ENCODE peak calls at places on chromosome 6, in six cellular contexts. X is adipocyte; L is kidney; C is lower lobe of right lung; P is naive thymus-derived CD4-positive, alpha-beta T cell; G is heart left ventricle. B is an unnamed sample.

GRCh38 chr6:90315354-90315960 is 18.8 kb upstream of the BACH2 start:
- DNase-seq in X (no peak), L (no peak), C (no peak), P (no peak), G (no peak), B (no peak)

GRCh38 chr6:44294832-44295791 is 18.0 kb downstream of the AARS2 start:
- DNase-seq in X (no peak), L (no peak), C (no peak), P (no peak), G (no peak), B (no peak)

GRCh38 chr6:169234634-169235033 is 19.0 kb downstream of the THBS2 start:
- DNase-seq in X (no peak), L (peak; percentile 51), C (no peak), P (no peak), G (no peak), B (no peak)

GRCh38 chr6:168080397-168081077 is 1.5 kb upstream of the FRMD1 start:
- DNase-seq in X (no peak), L (no peak), C (no peak), P (no peak), G (no peak), B (no peak)

GRCh38 chr6:124870611-124871201 is 91.5 kb upstream of the RNF217 start:
- DNase-seq in X (peak; percentile 79), L (no peak), C (no peak), P (no peak), G (no peak), B (no peak)

GRCh38 chr6:132530293-132530974 is 7.6 kb upstream of the TAAR9 start:
- DNase-seq in X (peak; percentile 87), L (no peak), C (no peak), P (peak; percentile 26), G (no peak), B (no peak)

GRCh38 chr6:167706313-167707109 is 120.2 kb upstream of the AFDN start:
- DNase-seq in X (no peak), L (peak; percentile 63), C (no peak), P (peak; percentile 20), G (no peak), B (peak; percentile 46)

GRCh38 chr6:165573671-165574070 is 89.4 kb downstream of the PDE10A start:
- DNase-seq in X (no peak), L (peak; percentile 74), C (no peak), P (no peak), G (peak; percentile 68), B (no peak)

GRCh38 chr6:33714385-33715040 is 3.0 kb upstream of the UQCC2 start:
- DNase-seq in X (no peak), L (peak; percentile 18), C (peak; percentile 28), P (no peak), G (no peak), B (no peak)

GRCh38 chr6:139743629-139744028 is 369.2 kb upstream of the CITED2 start:
- DNase-seq in X (peak; percentile 93), L (no peak), C (no peak), P (no peak), G (no peak), B (no peak)

GRCh38 chr6:128597956-128598355 is 77.6 kb upstream of the PTPRK start:
- DNase-seq in X (no peak), L (no peak), C (no peak), P (no peak), G (no peak), B (no peak)

GRCh38 chr6:48564036-48564820 is 453.2 kb upstream of the PTCHD4 start:
- DNase-seq in X (no peak), L (no peak), C (no peak), P (no peak), G (no peak), B (no peak)

GRCh38 chr6:6556738-6557503 is 31.6 kb upstream of the LY86 start:
- DNase-seq in X (peak; percentile 31), L (no peak), C (no peak), P (no peak), G (no peak), B (no peak)

GRCh38 chr6:129667621-129668020 is 42.4 kb downstream of the ARHGAP18 start:
- DNase-seq in X (peak; percentile 83), L (no peak), C (no peak), P (no peak), G (no peak), B (no peak)

GRCh38 chr6:759729-760128 is 66.8 kb upstream of the EXOC2 start:
- DNase-seq in X (no peak), L (no peak), C (no peak), P (no peak), G (no peak), B (no peak)

GRCh38 chr6:37891072-37891471 is 71.5 kb downstream of the ZFAND3 start:
- DNase-seq in X (no peak), L (no peak), C (no peak), P (no peak), G (no peak), B (no peak)

GRCh38 chr6:112252571-112253504 is 1.5 kb downstream of the LAMA4 start:
- DNase-seq in X (no peak), L (no peak), C (no peak), P (no peak), G (no peak), B (no peak)
- H3K4me3 ChIP-seq in X (peak overlapping the region; percentile 95), L (peak overlapping the region; percentile 74), C (peak overlapping the region; percentile 72), P (peak overlapping the region; percentile 43), G (peak overlapping the region; percentile 53), B (no peak overlapping the region)

GRCh38 chr6:158775832-158776231 is 43.3 kb downstream of the EZR start:
- DNase-seq in X (no peak), L (no peak), C (no peak), P (no peak), G (no peak), B (no peak)
- H3K36me3 ChIP-seq in X (no peaks in the 10 kb centered on the region), L (peaks cover 46% of the 10 kb centered on the region), C (peaks cover 98% of the 10 kb centered on the region), P (peaks cover 27% of the 10 kb centered on the region), G (peaks cover 20% of the 10 kb centered on the region), B (peaks cover 52% of the 10 kb centered on the region)

DNA sequence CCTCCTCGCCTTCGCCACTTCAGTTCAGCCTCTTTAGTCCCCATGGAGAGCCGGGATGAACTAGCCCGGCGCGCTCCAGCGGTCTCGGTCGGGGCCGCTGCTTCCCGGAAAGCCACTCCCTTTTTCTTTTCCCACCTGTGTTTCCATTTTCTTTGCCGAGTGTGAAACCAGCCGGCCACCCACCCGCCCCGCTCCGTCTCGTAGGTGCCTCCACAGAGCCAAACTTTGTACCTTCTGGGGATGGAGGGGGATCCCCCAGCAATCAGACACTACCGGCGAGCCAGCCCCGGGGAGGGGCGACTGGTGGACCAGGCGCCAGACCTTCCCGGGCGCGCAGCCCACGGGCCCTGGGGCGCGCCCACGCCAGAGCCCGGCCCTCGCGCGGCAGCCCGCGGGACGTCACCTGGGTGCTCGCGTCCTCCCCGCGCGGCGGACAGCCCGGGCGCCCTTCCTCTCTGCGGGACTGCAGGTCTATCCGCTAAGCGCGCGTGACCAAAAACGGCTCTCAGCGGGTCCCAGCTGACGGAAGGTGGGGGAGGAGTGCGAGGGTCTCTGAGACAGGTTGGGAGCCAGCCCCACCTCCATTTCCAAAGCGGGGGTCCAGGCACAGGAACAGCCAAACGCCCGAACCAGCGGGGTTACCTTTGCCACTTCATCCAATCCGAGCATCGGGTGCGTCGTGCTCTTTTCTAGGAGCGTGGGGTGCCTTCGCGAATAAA is at the start of gene MCHR2:
- DNase-seq in X (peak; percentile 19), L (no peak), C (no peak), P (no peak), G (peak; percentile 44), B (peak; percentile 6)
- H3K4me3 ChIP-seq in X (peak within 1 kb of the TSS; percentile 67), L (peak within 1 kb of the TSS; percentile 37), C (peak within 1 kb of the TSS; percentile 14), P (no peak within 1 kb of the TSS), G (no peak within 1 kb of the TSS), B (no peak within 1 kb of the TSS)

GRCh38 chr6:152170313-152170701 is 362.8 kb downstream of the ESR1 start:
- DNase-seq in X (no peak), L (no peak), C (no peak), P (no peak), G (no peak), B (no peak)
- H3K36me3 ChIP-seq in X (peaks cover 26% of the 10 kb centered on the region), L (peaks cover 12% of the 10 kb centered on the region), C (peaks cover 69% of the 10 kb centered on the region), P (peaks cover 27% of the 10 kb centered on the region), G (peaks cover 4% of the 10 kb centered on the region), B (no peaks in the 10 kb centered on the region)

DNA sequence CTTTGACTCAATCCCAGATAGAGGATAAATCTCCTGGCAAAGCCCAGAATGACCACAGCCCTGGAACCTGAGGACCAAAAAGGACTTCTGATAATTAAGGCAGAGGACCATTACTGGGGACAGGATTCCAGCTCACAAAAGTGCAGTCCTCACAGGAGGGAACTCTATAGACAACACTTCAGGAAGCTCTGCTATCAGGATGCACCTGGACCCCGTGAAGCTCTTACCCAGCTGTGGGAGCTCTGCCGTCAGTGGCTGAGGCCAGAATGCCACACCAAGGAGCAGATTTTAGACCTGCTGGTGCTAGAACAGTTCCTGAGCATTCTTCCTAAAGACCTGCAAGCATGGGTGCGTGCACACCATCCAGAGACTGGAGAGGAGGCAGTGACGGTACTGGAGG is 987 bp downstream of the ZSCAN16 start:
- DNase-seq in X (no peak), L (no peak), C (no peak), P (peak; percentile 13), G (no peak), B (no peak)
- H3K4me3 ChIP-seq in X (no peak overlapping the region), L (peak overlapping the region; percentile 95), C (peak overlapping the region; percentile 75), P (peak overlapping the region; percentile 19), G (no peak overlapping the region), B (peak overlapping the region; percentile 92)

GRCh38 chr6:154202334-154202733 is 154.3 kb downstream of the IPCEF1 start:
- DNase-seq in X (no peak), L (no peak), C (no peak), P (no peak), G (no peak), B (no peak)
- H3K36me3 ChIP-seq in X (no peaks in the 10 kb centered on the region), L (no peaks in the 10 kb centered on the region), C (no peaks in the 10 kb centered on the region), P (peaks cover 18% of the 10 kb centered on the region), G (no peaks in the 10 kb centered on the region), B (no peaks in the 10 kb centered on the region)

GRCh38 chr6:109092074-109092473 is 2.6 kb downstream of the SESN1 start:
- DNase-seq in X (no peak), L (no peak), C (no peak), P (no peak), G (no peak), B (no peak)
- H3K4me3 ChIP-seq in X (peak overlapping the region; percentile 98), L (peak overlapping the region; percentile 94), C (peak overlapping the region; percentile 72), P (no peak overlapping the region), G (peak overlapping the region; percentile 6), B (no peak overlapping the region)

DNA sequence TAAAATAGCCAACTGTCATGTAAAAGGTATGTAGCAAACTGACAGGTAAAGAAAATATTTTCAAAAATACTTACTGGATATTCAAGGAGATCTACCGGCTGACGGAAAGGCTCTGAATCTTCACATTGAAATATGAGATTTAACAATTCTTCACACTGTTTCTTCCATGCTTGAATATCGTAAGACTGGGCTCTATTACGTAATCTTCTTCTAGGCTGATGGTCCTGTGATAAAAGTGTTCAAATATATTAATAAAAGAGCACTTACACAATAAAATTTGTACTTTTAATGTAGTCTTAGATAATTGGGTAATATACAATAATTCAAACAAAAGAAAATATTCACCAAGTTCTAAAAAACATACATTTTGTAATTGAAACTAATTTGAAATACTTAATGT is 87.4 kb downstream of the IRAK1BP1 start:
- DNase-seq in X (no peak), L (no peak), C (no peak), P (no peak), G (no peak), B (no peak)
- H3K36me3 ChIP-seq in X (peaks cover 69% of the 10 kb centered on the region), L (peaks cover 9% of the 10 kb centered on the region), C (peaks cover 96% of the 10 kb centered on the region), P (peaks cover 12% of the 10 kb centered on the region), G (peaks cover 14% of the 10 kb centered on the region), B (peaks cover 2% of the 10 kb centered on the region)